ENCODE peak calls at places on chromosomes 16 and 17, in five cellular contexts. U is IMR-90, N is cardiac muscle cell, I is RWPE2, L is AG04450. F is an unnamed sample.
A peak's percentile ranks its signal among the peaks of the same experiment; 100 is the strongest.

GRCh38 chr17:37610971-37611370 is 1.8 kb upstream of the SYNRG start:
- DNase-seq in U (peak; percentile 6), N (no peak), I (no peak), L (no peak), F (no peak)

GRCh38 chr17:44011876-44012275 is 2.9 kb downstream of the TMEM101 start:
- DNase-seq in U (no peak), N (no peak), I (no peak), L (no peak), F (no peak)

GRCh38 chr17:17041571-17042380 is 481 bp upstream of the MPRIP start:
- DNase-seq in U (peak; percentile 95), N (peak; percentile 99), I (peak; percentile 99), L (peak; percentile 90), F (peak; percentile 90)

GRCh38 chr16:66515543-66516171 is 34.3 kb downstream of the TK2 start:
- DNase-seq in U (peak; percentile 37), N (no peak), I (no peak), L (no peak), F (peak; percentile 74)

GRCh38 chr17:49691086-49691676 is 13.3 kb upstream of the SPOP start:
- DNase-seq in U (no peak), N (peak; percentile 91), I (no peak), L (no peak), F (peak; percentile 83)

GRCh38 chr17:61221597-61222471 is 177.8 kb upstream of the TBX2 start:
- DNase-seq in U (peak; percentile 37), N (no peak), I (no peak), L (no peak), F (peak; percentile 59)

GRCh38 chr17:45739786-45740185 is 44.3 kb upstream of the CRHR1 start:
- DNase-seq in U (no peak), N (no peak), I (no peak), L (no peak), F (no peak)

GRCh38 chr17:34714475-34715410 is 135.4 kb downstream of the TMEM132E start:
- DNase-seq in U (no peak), N (no peak), I (no peak), L (no peak), F (no peak)

GRCh38 chr17:8951210-8951609 is 14.3 kb downstream of the PIK3R5 start:
- DNase-seq in U (no peak), N (no peak), I (no peak), L (no peak), F (no peak)

GRCh38 chr17:58262149-58262548 is 18.6 kb downstream of the MPO start:
- DNase-seq in U (no peak), N (no peak), I (no peak), L (no peak), F (no peak)

GRCh38 chr16:88084881-88085280 is 133.6 kb downstream of the BANP start:
- DNase-seq in U (peak; percentile 78), N (no peak), I (no peak), L (no peak), F (peak; percentile 48)

GRCh38 chr17:51860934-51861561 is 297.5 kb downstream of the CA10 start:
- DNase-seq in U (no peak), N (peak; percentile 76), I (no peak), L (no peak), F (no peak)

GRCh38 chr17:79843475-79843916 is 4.3 kb upstream of the CBX4 start:
- DNase-seq in U (no peak), N (no peak), I (no peak), L (no peak), F (no peak)

GRCh38 chr17:79517812-79518211 is 93.0 kb downstream of the RBFOX3 start:
- DNase-seq in U (no peak), N (no peak), I (no peak), L (no peak), F (no peak)

DNA sequence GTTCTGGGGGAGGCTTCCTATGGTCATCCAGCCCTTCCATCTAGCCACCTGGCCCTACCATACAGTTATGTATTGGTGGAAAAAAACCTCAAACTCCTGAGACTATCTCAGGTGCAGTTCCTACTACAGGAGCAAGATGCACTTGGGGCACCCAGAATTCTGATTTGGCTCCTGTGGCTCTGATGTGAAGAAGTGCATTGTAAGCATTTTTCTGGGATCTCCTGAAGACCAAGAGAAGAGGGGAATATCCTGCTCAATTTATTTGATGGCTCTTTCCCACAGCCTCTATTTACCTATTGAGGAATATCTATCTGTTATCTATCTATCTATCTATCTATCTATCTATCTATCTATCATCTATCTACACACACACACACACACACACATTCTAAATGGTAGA is 1981.5 kb downstream of the TP53TG3F start:
- DNase-seq in U (no peak), N (no peak), I (no peak), L (no peak), F (no peak)
- H3K9me3 ChIP-seq in U (peaks cover 14% of the 10 kb centered on the region), N (no peaks in the 10 kb centered on the region), I (peaks cover 7% of the 10 kb centered on the region), L (peaks cover 24% of the 10 kb centered on the region), F (peaks cover 12% of the 10 kb centered on the region)

GRCh38 chr17:15261818-15262290 is 3.3 kb downstream of the PMP22 start:
- DNase-seq in U (no peak), N (no peak), I (no peak), L (no peak), F (peak; percentile 20)

GRCh38 chr17:15261063-15261817 is 3.9 kb downstream of the PMP22 start:
- DNase-seq in U (peak; percentile 60), N (peak; percentile 80), I (no peak), L (no peak), F (peak; percentile 42)

GRCh38 chr17:15263206-15263579 is 1.9 kb downstream of the PMP22 start:
- DNase-seq in U (peak; percentile 73), N (peak; percentile 51), I (no peak), L (peak; percentile 60), F (peak; percentile 86)

GRCh38 chr17:15263680-15264079 is 1.4 kb downstream of the PMP22 start:
- DNase-seq in U (no peak), N (no peak), I (no peak), L (no peak), F (no peak)

DNA sequence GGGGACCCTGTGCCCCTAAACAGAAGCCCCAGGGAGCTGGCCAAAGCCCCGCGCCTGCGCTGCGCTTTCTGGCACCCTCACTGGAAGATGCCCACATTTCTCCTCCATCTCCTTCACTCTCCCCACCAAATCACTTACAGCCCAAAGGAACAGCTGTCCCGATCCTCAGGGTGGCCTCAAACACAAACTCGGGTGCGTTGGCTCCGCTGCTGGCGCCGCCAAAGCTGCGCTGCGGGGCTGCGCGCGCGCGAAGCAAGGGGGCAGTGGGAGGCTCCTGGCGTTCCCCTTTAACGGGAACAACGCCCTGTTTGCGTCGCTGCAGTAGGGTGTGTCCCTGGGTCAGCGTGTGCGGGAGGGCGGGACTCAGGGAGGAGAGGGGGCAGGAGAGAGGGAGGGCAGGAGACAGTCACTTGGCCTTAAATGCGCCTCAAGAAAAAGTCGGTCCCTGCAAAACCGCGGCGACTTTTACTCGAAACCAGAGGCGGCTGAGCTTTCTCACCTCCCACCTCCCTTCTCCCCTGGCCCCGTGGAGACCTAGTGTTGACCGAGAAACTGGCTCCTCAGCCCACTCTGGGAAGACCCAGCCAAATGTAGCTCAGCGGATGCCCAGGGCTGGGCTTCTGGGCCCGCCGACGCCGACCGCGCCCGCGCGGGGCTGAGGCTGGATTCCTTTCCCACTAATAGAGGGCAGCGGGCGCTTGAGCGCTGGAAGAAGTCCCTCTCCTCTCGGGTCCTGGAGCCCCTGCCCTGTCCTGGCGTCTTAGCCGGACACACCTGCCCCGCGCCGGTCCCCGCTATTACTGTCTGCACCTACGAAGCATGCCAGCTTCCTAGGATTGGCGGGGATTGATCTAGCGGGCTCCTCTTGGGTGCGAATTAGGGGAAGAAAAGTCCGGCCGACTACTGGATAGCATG is 2.6 kb downstream of the PMP22 start:
- DNase-seq in U (peak; percentile 83), N (peak; percentile 57), I (no peak), L (peak; percentile 73), F (peak; percentile 85)
- TF ChIP-seq CTCF in U (peak; percentile 32), N (peak; percentile 29), I (no peak), L (peak; percentile 43), F (no peak)

DNA sequence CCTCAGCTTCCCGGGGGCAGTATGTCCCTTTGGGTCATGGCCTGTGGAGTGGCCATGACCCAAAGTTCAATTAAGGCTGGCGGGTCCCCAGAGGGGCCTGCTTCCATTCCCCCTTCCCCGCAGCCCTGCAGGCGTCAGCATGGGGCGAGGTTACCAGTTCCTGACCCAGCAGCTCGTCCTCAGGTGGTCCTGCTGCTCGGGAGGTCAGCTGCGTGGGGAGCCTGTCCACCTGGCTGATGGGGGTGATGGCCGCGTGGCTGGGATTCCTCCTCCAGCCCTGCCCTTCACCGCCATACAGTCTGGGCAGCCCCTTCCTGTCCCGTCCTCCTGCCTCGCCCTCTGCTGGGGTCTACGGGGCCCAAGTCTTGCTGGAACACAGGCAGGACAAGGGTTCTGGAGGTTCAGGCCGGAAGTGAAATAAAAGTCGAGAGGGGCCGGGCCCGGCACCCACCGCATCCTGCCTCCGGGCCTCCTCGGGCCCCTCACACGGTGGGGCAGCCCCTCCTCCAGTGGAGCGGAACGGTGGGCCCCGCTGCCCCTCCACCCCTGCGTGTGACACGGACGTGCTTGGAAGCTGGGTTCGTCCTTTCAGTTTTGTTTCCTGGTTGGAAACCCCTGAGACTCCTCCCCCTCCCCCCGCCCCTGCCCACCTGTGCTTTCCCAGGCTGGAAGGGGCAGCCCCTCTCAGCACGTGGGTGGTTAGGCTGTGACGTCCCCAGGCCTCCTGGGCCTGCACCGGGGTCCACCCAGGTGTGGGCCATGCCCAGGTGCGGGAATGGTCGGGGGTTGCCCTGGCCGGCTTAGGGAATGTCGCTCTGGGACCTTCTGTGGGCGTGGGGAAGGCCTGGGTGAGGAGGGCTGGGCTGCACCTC is 6.8 kb downstream of the UBALD2 start:
- DNase-seq in U (no peak), N (no peak), I (no peak), L (no peak), F (no peak)
- H3K4me3 ChIP-seq in U (no peak overlapping the region), N (no peak overlapping the region), I (no peak overlapping the region), L (no peak overlapping the region), F (no peak overlapping the region)

GRCh38 chr16:24511174-24511573 is 28.2 kb upstream of the RBBP6 start:
- DNase-seq in U (no peak), N (no peak), I (no peak), L (no peak), F (no peak)
- H3K9me3 ChIP-seq in U (no peaks in the 10 kb centered on the region), N (no peaks in the 10 kb centered on the region), I (no peaks in the 10 kb centered on the region), L (no peaks in the 10 kb centered on the region), F (no peaks in the 10 kb centered on the region)

F was measured in astrocyte.